ENCODE peak calls at places on chromosomes 13 and 19, in six cellular contexts. One of them, this sample, is unnamed.
A peak's percentile ranks its signal among the peaks of the same experiment; 100 is the strongest.

GRCh38 chr19:13619203-13619632 is 112.9 kb upstream of the CACNA1A start:
- DNase-seq in GM23338: no peak
- DNase-seq in PC-3: no peak
- DNase-seq in HCT116: no peak
- DNase-seq in neural progenitor cell: no peak
- DNase-seq in hepatocyte: no peak
- DNase-seq in this sample: peak; percentile 82

GRCh38 chr13:112772539-112772909 is 82.7 kb downstream of the ATP11A start:
- DNase-seq in hepatocyte: no peak
- DNase-seq in neural progenitor cell: no peak
- DNase-seq in HCT116: no peak
- DNase-seq in GM23338: no peak
- DNase-seq in PC-3: no peak
- DNase-seq in this sample: no peak

GRCh38 chr13:81487151-81487550 is 1146.2 kb upstream of the SPRY2 start:
- DNase-seq in hepatocyte: peak; percentile 52
- DNase-seq in neural progenitor cell: peak; percentile 76
- DNase-seq in PC-3: peak; percentile 61
- DNase-seq in HCT116: peak; percentile 35
- DNase-seq in GM23338: peak; percentile 86
- DNase-seq in this sample: no peak

GRCh38 chr13:48586591-48587103 is 53.8 kb upstream of the RCBTB2 start:
- DNase-seq in neural progenitor cell: no peak
- DNase-seq in hepatocyte: no peak
- DNase-seq in GM23338: no peak
- DNase-seq in PC-3: no peak
- DNase-seq in HCT116: no peak
- DNase-seq in this sample: peak; percentile 35

GRCh38 chr13:46267166-46267565 is 55.4 kb downstream of the LRRC63 start:
- DNase-seq in PC-3: no peak
- DNase-seq in GM23338: no peak
- DNase-seq in HCT116: no peak
- DNase-seq in neural progenitor cell: no peak
- DNase-seq in hepatocyte: no peak
- DNase-seq in this sample: no peak

GRCh38 chr19:48683349-48683748 is 10.5 kb upstream of the NTN5 start:
- DNase-seq in hepatocyte: no peak
- DNase-seq in HCT116: no peak
- DNase-seq in GM23338: no peak
- DNase-seq in PC-3: no peak
- DNase-seq in neural progenitor cell: no peak
- DNase-seq in this sample: peak; percentile 53

GRCh38 chr13:96817336-96817941 is 176.8 kb downstream of the OXGR1 start:
- DNase-seq in neural progenitor cell: peak; percentile 55
- DNase-seq in hepatocyte: peak; percentile 30
- DNase-seq in HCT116: peak; percentile 37
- DNase-seq in GM23338: peak; percentile 73
- DNase-seq in PC-3: peak; percentile 50
- DNase-seq in this sample: peak; percentile 42

GRCh38 chr19:5293607-5294089 is 47.0 kb downstream of the PTPRS start:
- DNase-seq in HCT116: no peak
- DNase-seq in neural progenitor cell: peak; percentile 88
- DNase-seq in PC-3: peak; percentile 39
- DNase-seq in GM23338: peak; percentile 84
- DNase-seq in hepatocyte: peak; percentile 72
- DNase-seq in this sample: peak; percentile 78

GRCh38 chr13:44818016-44818415 is 171.3 kb downstream of the NUFIP1 start:
- DNase-seq in hepatocyte: no peak
- DNase-seq in GM23338: no peak
- DNase-seq in HCT116: no peak
- DNase-seq in neural progenitor cell: no peak
- DNase-seq in PC-3: no peak
- DNase-seq in this sample: no peak

GRCh38 chr13:28339419-28339818 is 155.5 kb downstream of the FLT1 start:
- DNase-seq in GM23338: no peak
- DNase-seq in hepatocyte: no peak
- DNase-seq in neural progenitor cell: no peak
- DNase-seq in HCT116: no peak
- DNase-seq in PC-3: peak; percentile 54
- DNase-seq in this sample: peak; percentile 58

GRCh38 chr13:28337196-28338045 is 157.5 kb downstream of the FLT1 start:
- DNase-seq in neural progenitor cell: no peak
- DNase-seq in PC-3: peak; percentile 54
- DNase-seq in hepatocyte: no peak
- DNase-seq in HCT116: no peak
- DNase-seq in GM23338: no peak
- DNase-seq in this sample: peak; percentile 81

GRCh38 chr13:28336193-28336657 is 158.7 kb downstream of the FLT1 start:
- DNase-seq in neural progenitor cell: no peak
- DNase-seq in GM23338: no peak
- DNase-seq in PC-3: no peak
- DNase-seq in hepatocyte: no peak
- DNase-seq in HCT116: no peak
- DNase-seq in this sample: no peak

GRCh38 chr13:28338742-28339141 is 156.2 kb downstream of the FLT1 start:
- DNase-seq in GM23338: no peak
- DNase-seq in HCT116: no peak
- DNase-seq in hepatocyte: no peak
- DNase-seq in neural progenitor cell: no peak
- DNase-seq in PC-3: no peak
- DNase-seq in this sample: no peak

DNA sequence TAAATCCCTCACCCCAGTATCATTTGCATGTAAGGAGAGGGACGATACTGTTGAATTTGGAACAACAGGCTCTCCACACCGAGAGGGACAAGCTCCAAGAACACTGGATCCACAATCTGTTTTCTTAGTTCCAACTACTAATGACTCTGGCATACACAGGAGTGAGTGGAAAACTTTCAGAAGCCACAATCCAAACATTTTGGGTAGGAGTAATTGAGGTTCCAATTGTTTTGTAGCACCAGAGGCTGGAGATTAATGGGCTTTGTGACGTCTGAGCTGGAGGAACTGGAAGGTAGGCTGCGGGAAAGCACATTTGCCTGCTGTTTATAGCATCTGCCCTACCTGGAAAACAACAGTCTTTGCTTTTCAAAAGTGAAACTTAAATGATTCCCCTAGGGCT is 156.7 kb downstream of the FLT1 start:
- DNase-seq in GM23338: no peak
- DNase-seq in HCT116: no peak
- DNase-seq in neural progenitor cell: no peak
- DNase-seq in hepatocyte: no peak
- DNase-seq in PC-3: no peak
- DNase-seq in this sample: no peak
- TF ChIP-seq EZH2phosphoT487 in GM23338: no peak
- TF ChIP-seq EZH2phosphoT487 in HCT116: no peak
- TF ChIP-seq EZH2phosphoT487 in neural progenitor cell: no peak
- TF ChIP-seq EZH2phosphoT487 in hepatocyte: no peak
- TF ChIP-seq EZH2phosphoT487 in PC-3: no peak
- TF ChIP-seq EZH2phosphoT487 in this sample: no peak

GRCh38 chr19:9995999-9996398 is 14.3 kb downstream of the COL5A3 start:
- DNase-seq in neural progenitor cell: no peak
- DNase-seq in hepatocyte: no peak
- DNase-seq in GM23338: no peak
- DNase-seq in PC-3: no peak
- DNase-seq in HCT116: no peak
- DNase-seq in this sample: peak; percentile 22
- TF ChIP-seq EZH2phosphoT487 in neural progenitor cell: no peak
- TF ChIP-seq EZH2phosphoT487 in hepatocyte: no peak
- TF ChIP-seq EZH2phosphoT487 in GM23338: no peak
- TF ChIP-seq EZH2phosphoT487 in PC-3: no peak
- TF ChIP-seq EZH2phosphoT487 in HCT116: no peak
- TF ChIP-seq EZH2phosphoT487 in this sample: no peak

DNA sequence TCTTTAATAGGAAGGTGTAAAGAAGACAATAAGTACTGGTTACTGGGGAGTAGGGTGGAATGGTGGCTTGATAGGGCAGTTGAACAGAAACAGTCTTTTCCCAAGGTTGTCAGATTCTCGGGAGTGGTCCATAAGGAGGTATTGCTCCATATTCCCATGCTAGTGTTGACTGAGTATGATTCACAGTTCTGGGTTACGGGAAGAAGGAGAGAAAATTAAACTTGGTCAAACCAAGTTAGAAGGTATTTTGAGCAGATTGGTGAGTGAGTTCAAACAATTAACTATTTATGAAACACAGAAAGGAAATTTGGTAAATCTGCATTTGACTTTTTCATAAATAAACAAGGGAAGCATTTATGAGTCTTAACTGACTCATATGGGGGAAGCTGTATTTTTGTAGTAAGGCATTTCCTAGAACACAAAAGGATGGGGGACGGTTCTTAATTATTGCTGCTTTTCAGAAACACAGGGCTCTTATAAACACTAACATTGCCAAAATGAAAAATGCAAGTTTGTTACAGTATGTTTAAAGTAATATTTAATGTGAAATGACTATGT is 2419.4 kb downstream of the PCDH9 start:
- DNase-seq in HCT116: no peak
- DNase-seq in PC-3: peak; percentile 62
- DNase-seq in hepatocyte: no peak
- DNase-seq in neural progenitor cell: no peak
- DNase-seq in GM23338: no peak
- DNase-seq in this sample: peak; percentile 11
- TF ChIP-seq EZH2phosphoT487 in HCT116: no peak
- TF ChIP-seq EZH2phosphoT487 in PC-3: no peak
- TF ChIP-seq EZH2phosphoT487 in hepatocyte: no peak
- TF ChIP-seq EZH2phosphoT487 in neural progenitor cell: no peak
- TF ChIP-seq EZH2phosphoT487 in GM23338: no peak
- TF ChIP-seq EZH2phosphoT487 in this sample: no peak

GRCh38 chr19:50817941-50818858 is 5.4 kb downstream of the KLK1 start:
- DNase-seq in neural progenitor cell: peak; percentile 92
- DNase-seq in HCT116: peak; percentile 48
- DNase-seq in GM23338: peak; percentile 96
- DNase-seq in PC-3: peak; percentile 59
- DNase-seq in hepatocyte: peak; percentile 77
- DNase-seq in this sample: peak; percentile 52
- TF ChIP-seq EZH2phosphoT487 in neural progenitor cell: no peak
- TF ChIP-seq EZH2phosphoT487 in HCT116: no peak
- TF ChIP-seq EZH2phosphoT487 in GM23338: no peak
- TF ChIP-seq EZH2phosphoT487 in PC-3: no peak
- TF ChIP-seq EZH2phosphoT487 in hepatocyte: no peak
- TF ChIP-seq EZH2phosphoT487 in this sample: no peak

GRCh38 chr19:40611900-40612698 is 10.9 kb downstream of the LTBP4 start:
- DNase-seq in neural progenitor cell: no peak
- DNase-seq in GM23338: no peak
- DNase-seq in hepatocyte: no peak
- DNase-seq in HCT116: no peak
- DNase-seq in PC-3: no peak
- DNase-seq in this sample: no peak

GRCh38 chr19:40613669-40614594 is 12.8 kb downstream of the LTBP4 start:
- DNase-seq in GM23338: peak; percentile 94
- DNase-seq in PC-3: no peak
- DNase-seq in HCT116: peak; percentile 89
- DNase-seq in hepatocyte: peak; percentile 87
- DNase-seq in neural progenitor cell: peak; percentile 93
- DNase-seq in this sample: peak; percentile 83

GRCh38 chr19:40614595-40615411 is 13.6 kb downstream of the LTBP4 start:
- DNase-seq in HCT116: peak; percentile 87
- DNase-seq in neural progenitor cell: peak; percentile 92
- DNase-seq in GM23338: peak; percentile 96
- DNase-seq in PC-3: peak; percentile 79
- DNase-seq in hepatocyte: peak; percentile 90
- DNase-seq in this sample: peak; percentile 98

GRCh38 chr19:40611096-40611495 is 9.9 kb downstream of the LTBP4 start:
- DNase-seq in hepatocyte: no peak
- DNase-seq in neural progenitor cell: no peak
- DNase-seq in HCT116: no peak
- DNase-seq in PC-3: peak; percentile 54
- DNase-seq in GM23338: no peak
- DNase-seq in this sample: peak; percentile 77

GRCh38 chr19:40612831-40613668 is 11.9 kb downstream of the LTBP4 start:
- DNase-seq in HCT116: no peak
- DNase-seq in GM23338: peak; percentile 93
- DNase-seq in neural progenitor cell: peak; percentile 88
- DNase-seq in PC-3: no peak
- DNase-seq in hepatocyte: peak; percentile 72
- DNase-seq in this sample: peak; percentile 61
- TF ChIP-seq EZH2phosphoT487 in HCT116: no peak
- TF ChIP-seq EZH2phosphoT487 in GM23338: no peak
- TF ChIP-seq EZH2phosphoT487 in neural progenitor cell: no peak
- TF ChIP-seq EZH2phosphoT487 in PC-3: no peak
- TF ChIP-seq EZH2phosphoT487 in hepatocyte: no peak
- TF ChIP-seq EZH2phosphoT487 in this sample: no peak

DNA sequence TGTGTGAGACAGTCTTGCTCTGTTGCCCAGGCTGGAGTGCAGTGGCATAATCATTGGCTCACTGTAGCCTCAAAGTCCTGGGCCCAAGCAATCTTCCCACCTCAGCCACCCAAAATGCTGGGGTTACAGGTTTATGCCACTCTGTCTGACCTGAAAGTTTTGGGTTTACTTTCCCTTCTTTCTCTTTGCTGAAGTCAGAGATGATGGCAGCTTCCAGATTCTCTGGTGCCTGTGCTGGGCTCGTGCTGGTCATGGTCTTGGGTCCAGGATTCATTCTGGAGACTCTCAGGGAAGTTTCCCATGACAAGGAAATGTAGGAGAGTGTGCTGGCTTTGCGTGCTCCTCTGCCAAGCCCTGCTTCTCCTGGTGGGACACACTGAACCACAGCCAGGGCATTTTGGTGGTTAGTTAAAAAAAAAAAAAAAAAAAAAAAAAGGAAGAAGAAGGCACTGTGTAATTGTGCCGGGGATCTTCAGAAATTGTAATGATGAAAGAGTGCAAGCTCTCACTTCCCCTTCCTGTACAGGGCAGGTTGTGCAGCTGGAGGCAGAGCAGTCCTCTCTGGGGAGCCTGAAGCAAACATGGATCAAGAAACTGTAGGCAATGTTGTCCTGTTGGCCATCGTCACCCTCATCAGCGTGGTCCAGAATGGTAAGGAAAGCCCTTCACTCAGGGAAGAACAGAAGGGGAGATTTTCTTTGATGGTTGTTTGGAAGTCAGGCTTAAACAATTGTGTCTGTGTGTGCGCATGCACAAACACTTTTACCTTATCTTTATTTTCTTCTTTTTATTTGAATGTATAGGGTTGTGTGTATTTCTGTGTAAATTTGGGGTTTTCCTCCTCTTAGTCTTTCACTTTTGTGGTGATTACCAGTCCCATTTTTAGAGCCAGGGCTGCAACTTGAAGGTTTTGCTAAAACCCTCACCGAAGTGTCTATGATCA is at the start of gene ALOX5AP:
- DNase-seq in PC-3: no peak
- DNase-seq in neural progenitor cell: no peak
- DNase-seq in GM23338: no peak
- DNase-seq in HCT116: no peak
- DNase-seq in hepatocyte: no peak
- DNase-seq in this sample: no peak
- TF ChIP-seq EZH2phosphoT487 in PC-3: no peak
- TF ChIP-seq EZH2phosphoT487 in neural progenitor cell: no peak
- TF ChIP-seq EZH2phosphoT487 in GM23338: no peak
- TF ChIP-seq EZH2phosphoT487 in HCT116: no peak
- TF ChIP-seq EZH2phosphoT487 in hepatocyte: no peak
- TF ChIP-seq EZH2phosphoT487 in this sample: no peak